ENCODE peak calls at places on chromosome 6, in four cellular contexts. One of them, this sample, is unnamed.

GRCh38 chr6:168247456-168248147 is 72.0 kb downstream of the DACT2 start:
- DNase-seq in transverse colon: peak; percentile 72
- DNase-seq in HCT116: no peak
- DNase-seq in prostate gland: peak; percentile 44
- DNase-seq in this sample: peak; percentile 68

GRCh38 chr6:56940463-56940862 is 14.4 kb upstream of the BEND6 start:
- DNase-seq in transverse colon: no peak
- DNase-seq in HCT116: no peak
- DNase-seq in prostate gland: no peak
- DNase-seq in this sample: no peak

GRCh38 chr6:7144810-7145209 is 37.0 kb downstream of the RREB1 start:
- DNase-seq in transverse colon: no peak
- DNase-seq in HCT116: no peak
- DNase-seq in prostate gland: no peak
- DNase-seq in this sample: no peak

GRCh38 chr6:167742719-167743303 is 83.9 kb upstream of the AFDN start:
- DNase-seq in transverse colon: no peak
- DNase-seq in HCT116: peak; percentile 0
- DNase-seq in prostate gland: no peak
- DNase-seq in this sample: no peak

GRCh38 chr6:131893198-131893597 is 58.0 kb downstream of the CCN2 start:
- DNase-seq in transverse colon: no peak
- DNase-seq in HCT116: no peak
- DNase-seq in prostate gland: no peak
- DNase-seq in this sample: no peak

GRCh38 chr6:7758456-7758855 is 32.6 kb downstream of the BMP6 start:
- DNase-seq in transverse colon: no peak
- DNase-seq in HCT116: peak; percentile 7
- DNase-seq in prostate gland: no peak
- DNase-seq in this sample: no peak

GRCh38 chr6:34671801-34672656 is 24.5 kb downstream of the ILRUN start:
- DNase-seq in transverse colon: peak; percentile 68
- DNase-seq in HCT116: no peak
- DNase-seq in prostate gland: no peak
- DNase-seq in this sample: no peak

GRCh38 chr6:151400473-151400872 is 9.1 kb upstream of the ZBTB2 start:
- DNase-seq in transverse colon: no peak
- DNase-seq in HCT116: no peak
- DNase-seq in prostate gland: no peak
- DNase-seq in this sample: no peak

GRCh38 chr6:118382126-118382525 is 166.0 kb upstream of the PLN start:
- DNase-seq in transverse colon: no peak
- DNase-seq in HCT116: no peak
- DNase-seq in prostate gland: no peak
- DNase-seq in this sample: no peak

GRCh38 chr6:55578537-55579363 is at the start of gene HMGCLL1:
- DNase-seq in transverse colon: peak; percentile 11
- DNase-seq in HCT116: no peak
- DNase-seq in prostate gland: no peak
- DNase-seq in this sample: no peak

GRCh38 chr6:98203170-98203806 is 631.1 kb upstream of the POU3F2 start:
- DNase-seq in transverse colon: no peak
- DNase-seq in HCT116: no peak
- DNase-seq in prostate gland: no peak
- DNase-seq in this sample: no peak

GRCh38 chr6:47323887-47324286 is 14.2 kb upstream of the TNFRSF21 start:
- DNase-seq in transverse colon: no peak
- DNase-seq in HCT116: no peak
- DNase-seq in prostate gland: no peak
- DNase-seq in this sample: no peak

GRCh38 chr6:23174781-23175361 is 605.5 kb downstream of the HDGFL1 start:
- DNase-seq in transverse colon: no peak
- DNase-seq in HCT116: peak; percentile 55
- DNase-seq in prostate gland: no peak
- DNase-seq in this sample: no peak

GRCh38 chr6:39829331-39829730 is 37.2 kb downstream of the DAAM2 start:
- DNase-seq in transverse colon: no peak
- DNase-seq in HCT116: no peak
- DNase-seq in prostate gland: no peak
- DNase-seq in this sample: no peak

GRCh38 chr6:30327232-30327746 is 562 bp downstream of the TRIM39 start:
- DNase-seq in transverse colon: no peak
- DNase-seq in HCT116: no peak
- DNase-seq in prostate gland: no peak
- DNase-seq in this sample: no peak

GRCh38 chr6:30325873-30326445 is 768 bp upstream of the TRIM39 start:
- DNase-seq in transverse colon: no peak
- DNase-seq in HCT116: peak; percentile 59
- DNase-seq in prostate gland: no peak
- DNase-seq in this sample: no peak

GRCh38 chr6:30325150-30325872 is 1.4 kb upstream of the TRIM39 start:
- DNase-seq in transverse colon: peak; percentile 67
- DNase-seq in HCT116: no peak
- DNase-seq in prostate gland: peak; percentile 17
- DNase-seq in this sample: peak; percentile 43

GRCh38 chr6:30329331-30329730 is 2.6 kb downstream of the TRIM39 start:
- DNase-seq in transverse colon: no peak
- DNase-seq in HCT116: no peak
- DNase-seq in prostate gland: no peak
- DNase-seq in this sample: peak; percentile 30

GRCh38 chr6:30326446-30327231 is at the start of gene TRIM39:
- DNase-seq in transverse colon: peak; percentile 88
- DNase-seq in HCT116: peak; percentile 59
- DNase-seq in prostate gland: peak; percentile 83
- DNase-seq in this sample: peak; percentile 88
- TF ChIP-seq POLR2AphosphoS5 in transverse colon: peak; percentile 71
- TF ChIP-seq POLR2AphosphoS5 in HCT116: peak; percentile 55
- TF ChIP-seq POLR2AphosphoS5 in prostate gland: peak; percentile 69
- TF ChIP-seq POLR2AphosphoS5 in this sample: peak; percentile 93

GRCh38 chr6:31308050-31308844 is 36.4 kb upstream of the HLA-C start:
- DNase-seq in transverse colon: peak; percentile 73
- DNase-seq in HCT116: no peak
- DNase-seq in prostate gland: peak; percentile 76
- DNase-seq in this sample: peak; percentile 61
- TF ChIP-seq POLR2A in transverse colon: no peak
- TF ChIP-seq POLR2A in HCT116: no peak
- TF ChIP-seq POLR2A in prostate gland: no peak
- TF ChIP-seq POLR2A in this sample: no peak

GRCh38 chr6:4635666-4636065 is 140.5 kb upstream of the CDYL start:
- DNase-seq in transverse colon: no peak
- DNase-seq in HCT116: no peak
- DNase-seq in prostate gland: no peak
- DNase-seq in this sample: no peak
- TF ChIP-seq POLR2AphosphoS5 in transverse colon: no peak
- TF ChIP-seq POLR2AphosphoS5 in HCT116: no peak
- TF ChIP-seq POLR2AphosphoS5 in prostate gland: no peak
- TF ChIP-seq POLR2AphosphoS5 in this sample: no peak

GRCh38 chr6:43768983-43769525 is 957 bp upstream of the VEGFA start:
- DNase-seq in transverse colon: no peak
- DNase-seq in HCT116: no peak
- DNase-seq in prostate gland: no peak
- DNase-seq in this sample: no peak

GRCh38 chr6:43769526-43770416 is at the start of gene VEGFA:
- DNase-seq in transverse colon: peak; percentile 92
- DNase-seq in HCT116: peak; percentile 68
- DNase-seq in prostate gland: peak; percentile 88
- DNase-seq in this sample: peak; percentile 92

GRCh38 chr6:43771858-43772570 is 2.0 kb downstream of the VEGFA start:
- DNase-seq in transverse colon: peak; percentile 86
- DNase-seq in HCT116: no peak
- DNase-seq in prostate gland: peak; percentile 61
- DNase-seq in this sample: peak; percentile 85

GRCh38 chr6:43771210-43771857 is 1.3 kb downstream of the VEGFA start:
- DNase-seq in transverse colon: peak; percentile 78
- DNase-seq in HCT116: no peak
- DNase-seq in prostate gland: peak; percentile 47
- DNase-seq in this sample: peak; percentile 76

GRCh38 chr6:43770417-43771209 is 602 bp downstream of the VEGFA start:
- DNase-seq in transverse colon: peak; percentile 66
- DNase-seq in HCT116: no peak
- DNase-seq in prostate gland: peak; percentile 55
- DNase-seq in this sample: peak; percentile 63
- TF ChIP-seq POLR2A in transverse colon: peak; percentile 51
- TF ChIP-seq POLR2A in HCT116: no peak
- TF ChIP-seq POLR2A in prostate gland: peak; percentile 11
- TF ChIP-seq POLR2A in this sample: no peak

This sample was measured in stomach.